ENCODE peak calls at places on chromosomes 6 and 20, in four cellular contexts. R is GM12865, M is suprapubic skin, H is right lobe of liver. F is an unnamed sample.

GRCh38 chr6:46324706-46325105 is 153.9 kb upstream of the ENPP5 start:
- DNase-seq in R (no peak), M (no peak), H (no peak), F (no peak)

GRCh38 chr6:109687271-109687721 is 3.7 kb downstream of the AK9 start:
- DNase-seq in R (no peak), M (no peak), H (no peak), F (no peak)

GRCh38 chr6:42899871-42900270 is 16.0 kb upstream of the PTCRA start:
- DNase-seq in R (no peak), M (no peak), H (no peak), F (no peak)

GRCh38 chr6:158557927-158558326 is 2.0 kb upstream of the TMEM181 start:
- DNase-seq in R (no peak), M (peak; percentile 49), H (no peak), F (no peak)

GRCh38 chr6:5379647-5380242 is 118.4 kb downstream of the FARS2 start:
- DNase-seq in R (peak; percentile 78), M (no peak), H (no peak), F (no peak)

GRCh38 chr20:45937765-45938164 is 3.3 kb downstream of the PCIF1 start:
- DNase-seq in R (no peak), M (no peak), H (no peak), F (no peak)

GRCh38 chr6:36196049-36196879 is at the start of gene BRPF3:
- DNase-seq in R (peak; percentile 81), M (peak; percentile 91), H (peak; percentile 87), F (peak; percentile 88)

GRCh38 chr6:692356-692851 is 535 bp downstream of the EXOC2 start:
- DNase-seq in R (peak; percentile 78), M (no peak), H (peak; percentile 57), F (no peak)

GRCh38 chr20:1866834-1867233 is 28.4 kb upstream of the SIRPA start:
- DNase-seq in R (no peak), M (no peak), H (no peak), F (no peak)

GRCh38 chr6:109671721-109672120 is 19.3 kb downstream of the AK9 start:
- DNase-seq in R (no peak), M (no peak), H (no peak), F (no peak)

GRCh38 chr6:5275497-5275896 is 14.2 kb downstream of the FARS2 start:
- DNase-seq in R (no peak), M (no peak), H (no peak), F (no peak)

GRCh38 chr6:138685257-138685656 is 88.3 kb upstream of the CCDC28A start:
- DNase-seq in R (no peak), M (no peak), H (no peak), F (no peak)

GRCh38 chr6:16669227-16669626 is 92.0 kb downstream of the ATXN1 start:
- DNase-seq in R (peak; percentile 35), M (no peak), H (no peak), F (no peak)

GRCh38 chr6:14664616-14665315 is 547.2 kb downstream of the CD83 start:
- DNase-seq in R (peak; percentile 20), M (no peak), H (no peak), F (no peak)

GRCh38 chr6:67680297-67680932 is 954.7 kb upstream of the ADGRB3 start:
- DNase-seq in R (no peak), M (no peak), H (no peak), F (no peak)

GRCh38 chr6:113843500-113844068 is 13.6 kb upstream of the MARCKS start:
- DNase-seq in R (no peak), M (no peak), H (no peak), F (no peak)

GRCh38 chr20:41233976-41234514 is 83.5 kb downstream of the ZHX3 start:
- DNase-seq in R (no peak), M (no peak), H (no peak), F (no peak)

GRCh38 chr6:118451839-118452238 is 96.3 kb upstream of the PLN start:
- DNase-seq in R (no peak), M (no peak), H (no peak), F (no peak)

GRCh38 chr20:59031326-59032022 is 661 bp downstream of the ATP5F1E start:
- DNase-seq in R (peak; percentile 52), M (no peak), H (no peak), F (no peak)

GRCh38 chr6:14200047-14200446 is 82.5 kb downstream of the CD83 start:
- DNase-seq in R (no peak), M (no peak), H (no peak), F (no peak)

GRCh38 chr6:158761746-158762145 is 57.4 kb downstream of the EZR start:
- DNase-seq in R (no peak), M (peak; percentile 4), H (no peak), F (no peak)

GRCh38 chr6:38054526-38054925 is 235.0 kb downstream of the ZFAND3 start:
- DNase-seq in R (no peak), M (no peak), H (no peak), F (no peak)

GRCh38 chr6:15365273-15365687 is 119.4 kb downstream of the JARID2 start:
- DNase-seq in R (no peak), M (peak; percentile 88), H (peak; percentile 75), F (no peak)

GRCh38 chr6:145502417-145502816 is 232.9 kb downstream of the EPM2A start:
- DNase-seq in R (no peak), M (no peak), H (no peak), F (no peak)

GRCh38 chr6:89655122-89655521 is 16.6 kb upstream of the LYRM2 start:
- DNase-seq in R (no peak), M (no peak), H (no peak), F (no peak)

GRCh38 chr6:152723398-152723797 is 25.7 kb downstream of the MYCT1 start:
- DNase-seq in R (no peak), M (no peak), H (no peak), F (no peak)

GRCh38 chr6:165557674-165558073 is 105.4 kb downstream of the PDE10A start:
- DNase-seq in R (no peak), M (no peak), H (no peak), F (no peak)

GRCh38 chr20:50373674-50374286 is 136.4 kb upstream of the PTPN1 start:
- DNase-seq in R (no peak), M (no peak), H (no peak), F (no peak)

GRCh38 chr6:136975089-136975715 is 53.1 kb downstream of the SLC35D3 start:
- DNase-seq in R (peak; percentile 14), M (no peak), H (no peak), F (no peak)

GRCh38 chr6:125745281-125746018 is 4.0 kb upstream of the HEY2 start:
- DNase-seq in R (no peak), M (no peak), H (no peak), F (no peak)

GRCh38 chr6:7145269-7146078 is 37.7 kb downstream of the RREB1 start:
- DNase-seq in R (no peak), M (no peak), H (no peak), F (no peak)

GRCh38 chr20:46013826-46014516 is 5.3 kb downstream of the MMP9 start:
- DNase-seq in R (peak; percentile 82), M (no peak), H (peak; percentile 66), F (no peak)

GRCh38 chr6:144064831-144065668 is 30.3 kb downstream of the SF3B5 start:
- DNase-seq in R (peak; percentile 60), M (no peak), H (no peak), F (no peak)

GRCh38 chr6:160261991-160262718 is 3.5 kb upstream of the SLC22A2 start:
- DNase-seq in R (peak; percentile 9), M (no peak), H (no peak), F (no peak)
- TF ChIP-seq CTCF in R (peak; percentile 5), M (no peak), H (no peak), F (peak; percentile 23)

GRCh38 chr6:135438907-135439535 is 58.5 kb downstream of the AHI1 start:
- DNase-seq in R (peak; percentile 47), M (no peak), H (no peak), F (no peak)
- TF ChIP-seq CTCF in R (peak; percentile 47), M (no peak), H (peak; percentile 43), F (peak; percentile 57)

GRCh38 chr20:10466325-10466724 is 31.2 kb downstream of the SLX4IP start:
- DNase-seq in R (no peak), M (no peak), H (no peak), F (no peak)
- TF ChIP-seq CTCF in R (no peak), M (no peak), H (no peak), F (no peak)

GRCh38 chr6:3822747-3823445 is 26.3 kb upstream of the FAM50B start:
- DNase-seq in R (no peak), M (no peak), H (no peak), F (no peak)

GRCh38 chr6:3823671-3824070 is 25.5 kb upstream of the FAM50B start:
- DNase-seq in R (no peak), M (no peak), H (no peak), F (no peak)

GRCh38 chr6:3825851-3826581 is 23.2 kb upstream of the FAM50B start:
- DNase-seq in R (no peak), M (peak; percentile 93), H (peak; percentile 87), F (no peak)

GRCh38 chr6:3829285-3829684 is 19.9 kb upstream of the FAM50B start:
- DNase-seq in R (no peak), M (no peak), H (no peak), F (no peak)

DNA sequence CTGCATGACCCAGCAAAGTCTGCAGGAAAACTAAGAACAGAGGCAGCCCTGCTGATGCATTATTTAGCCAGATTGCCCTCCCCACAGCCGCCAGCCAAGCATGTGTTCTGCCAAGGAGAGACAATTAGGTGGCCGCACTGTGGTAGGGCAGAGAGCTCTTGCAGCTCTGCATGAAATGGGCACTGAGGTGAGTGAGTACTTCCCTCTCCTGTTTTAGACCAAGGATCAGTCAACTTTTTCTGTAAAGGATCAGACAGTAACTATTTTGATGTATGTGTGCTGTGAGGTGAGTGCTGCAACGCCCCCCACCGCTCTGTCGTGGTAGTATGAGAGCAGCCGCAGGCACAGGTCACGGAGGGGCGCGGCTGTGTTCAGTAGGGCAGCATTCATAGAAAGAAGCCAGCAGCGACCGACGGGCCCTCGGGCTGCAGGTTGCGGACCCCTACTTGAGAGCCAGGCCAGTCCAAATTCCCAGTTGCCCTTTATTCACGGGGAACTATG is 23.8 kb upstream of the FAM50B start:
- DNase-seq in R (no peak), M (no peak), H (peak; percentile 54), F (no peak)
- TF ChIP-seq CTCF in R (no peak), M (no peak), H (peak; percentile 25), F (no peak)

F was measured in type B pancreatic cell.